ENCODE peak calls at places on chromosomes 3 and 15, in four cellular contexts. X, H, I and G are unnamed samples.

GRCh38 chr3:195135921-195136320 is 135.0 kb downstream of the XXYLT1 start:
- DNase-seq in X (no peak), H (no peak), I (no peak), G (no peak)

GRCh38 chr3:84965141-84965540 is 6.4 kb downstream of the CADM2 start:
- DNase-seq in X (peak), H (no peak), I (no peak), G (no peak)

GRCh38 chr3:146817705-146818104 is 212.6 kb upstream of the PLSCR5 start:
- DNase-seq in X (no peak), H (no peak), I (peak), G (peak)

GRCh38 chr15:69823223-69823907 is 274.4 kb downstream of the TLE3 start:
- DNase-seq in X (peak), H (no peak), I (peak), G (peak)

GRCh38 chr3:155753038-155753647 is 8.3 kb upstream of the PLCH1 start:
- DNase-seq in X (no peak), H (no peak), I (peak), G (no peak)

GRCh38 chr15:100256985-100257650 is 84.7 kb downstream of the ADAMTS17 start:
- DNase-seq in X (no peak), H (no peak), I (no peak), G (no peak)

GRCh38 chr3:115293321-115293720 is 146.2 kb upstream of the ZBTB20 start:
- DNase-seq in X (no peak), H (no peak), I (no peak), G (no peak)

GRCh38 chr3:107235923-107236315 is 141.3 kb upstream of the CCDC54 start:
- DNase-seq in X (peak), H (peak), I (peak), G (peak)

GRCh38 chr3:123780656-123781055 is 103.5 kb downstream of the MYLK start:
- DNase-seq in X (no peak), H (no peak), I (peak), G (no peak)

GRCh38 chr3:71395927-71396695 is 187.4 kb downstream of the FOXP1 start:
- DNase-seq in X (no peak), H (no peak), I (peak), G (no peak)

GRCh38 chr3:10373686-10374261 is 52.9 kb upstream of the SEC13 start:
- DNase-seq in X (no peak), H (no peak), I (peak), G (peak)

GRCh38 chr3:45258317-45258716 is 32.2 kb upstream of the TMEM158 start:
- DNase-seq in X (no peak), H (no peak), I (no peak), G (no peak)

GRCh38 chr3:126715432-126715831 is 11.4 kb downstream of the CHCHD6 start:
- DNase-seq in X (no peak), H (no peak), I (no peak), G (no peak)

GRCh38 chr15:42694398-42694797 is 42.5 kb downstream of the CDAN1 start:
- DNase-seq in X (no peak), H (no peak), I (no peak), G (no peak)

GRCh38 chr3:120823156-120823555 is 80.6 kb downstream of the GTF2E1 start:
- DNase-seq in X (no peak), H (no peak), I (peak), G (no peak)

GRCh38 chr3:58048301-58048700 is 40.1 kb downstream of the FLNB start:
- DNase-seq in X (no peak), H (no peak), I (no peak), G (no peak)

GRCh38 chr3:196518999-196519737 is 4.0 kb upstream of the SMCO1 start:
- DNase-seq in X (no peak), H (no peak), I (peak), G (peak)

GRCh38 chr15:96333194-96334016 is 2.9 kb downstream of the NR2F2 start:
- DNase-seq in X (no peak), H (no peak), I (no peak), G (no peak)

GRCh38 chr15:90322531-90322930 is 29.6 kb upstream of the ZNF774 start:
- DNase-seq in X (no peak), H (no peak), I (no peak), G (no peak)

GRCh38 chr3:72334681-72335457 is 513.4 kb downstream of the SHQ1 start:
- DNase-seq in X (no peak), H (no peak), I (no peak), G (no peak)

GRCh38 chr3:184314700-184315505 is 497 bp downstream of the EIF4G1 start:
- DNase-seq in X (no peak), H (no peak), I (peak), G (no peak)

GRCh38 chr3:13005301-13005700 is 67.9 kb downstream of the IQSEC1 start:
- DNase-seq in X (no peak), H (no peak), I (no peak), G (no peak)

GRCh38 chr3:13004376-13004775 is 68.9 kb downstream of the IQSEC1 start:
- DNase-seq in X (no peak), H (no peak), I (no peak), G (no peak)

GRCh38 chr3:13006216-13006990 is 66.8 kb downstream of the IQSEC1 start:
- DNase-seq in X (no peak), H (no peak), I (no peak), G (no peak)

GRCh38 chr3:12999147-13000140 is 73.8 kb downstream of the IQSEC1 start:
- DNase-seq in X (no peak), H (no peak), I (no peak), G (peak)

DNA sequence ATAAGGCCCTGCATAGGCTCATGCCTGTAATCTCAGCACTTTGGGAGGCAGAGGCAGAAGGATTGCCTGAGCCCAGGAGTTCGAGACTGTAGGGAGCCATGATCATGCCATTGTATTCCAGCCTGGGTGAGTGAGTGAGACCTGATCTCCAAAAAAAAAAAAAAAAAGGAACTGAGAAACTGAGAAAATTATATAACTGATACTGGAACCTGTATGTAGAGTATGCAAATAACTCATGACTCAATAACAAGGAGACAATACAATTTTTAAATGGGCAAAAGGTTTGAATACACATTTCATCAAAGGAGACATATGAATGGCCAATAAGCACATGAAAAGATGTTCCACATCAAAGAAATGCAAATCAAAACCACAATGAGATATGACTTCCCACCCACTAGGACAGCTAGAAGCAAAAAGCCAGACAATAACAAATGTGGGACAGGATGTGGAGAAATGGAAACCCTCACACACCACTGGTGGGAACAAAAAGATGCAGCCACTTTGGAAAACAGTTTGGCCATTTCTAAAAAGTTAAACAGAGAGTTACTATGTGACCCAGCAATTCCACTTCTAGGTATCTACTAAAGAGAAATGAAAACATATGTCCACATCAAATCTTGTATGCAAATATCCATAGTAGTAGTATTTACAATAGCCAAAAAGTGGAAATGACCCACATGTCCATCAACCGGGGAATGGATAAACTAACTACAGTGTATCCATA is 70.7 kb downstream of the IQSEC1 start:
- DNase-seq in X (no peak), H (peak), I (no peak), G (no peak)
- H3K4me3 ChIP-seq in X (no peak), H (peak), I (no peak), G (no peak)

GRCh38 chr3:8972614-8973013 is 9.3 kb upstream of the RAD18 start:
- DNase-seq in X (no peak), H (no peak), I (peak), G (no peak)

GRCh38 chr3:8968375-8968882 is 5.2 kb upstream of the RAD18 start:
- DNase-seq in X (no peak), H (no peak), I (no peak), G (no peak)

GRCh38 chr3:8969246-8969645 is 6.0 kb upstream of the RAD18 start:
- DNase-seq in X (no peak), H (no peak), I (no peak), G (no peak)

GRCh38 chr3:8974458-8974857 is 11.2 kb upstream of the RAD18 start:
- DNase-seq in X (no peak), H (no peak), I (no peak), G (no peak)

DNA sequence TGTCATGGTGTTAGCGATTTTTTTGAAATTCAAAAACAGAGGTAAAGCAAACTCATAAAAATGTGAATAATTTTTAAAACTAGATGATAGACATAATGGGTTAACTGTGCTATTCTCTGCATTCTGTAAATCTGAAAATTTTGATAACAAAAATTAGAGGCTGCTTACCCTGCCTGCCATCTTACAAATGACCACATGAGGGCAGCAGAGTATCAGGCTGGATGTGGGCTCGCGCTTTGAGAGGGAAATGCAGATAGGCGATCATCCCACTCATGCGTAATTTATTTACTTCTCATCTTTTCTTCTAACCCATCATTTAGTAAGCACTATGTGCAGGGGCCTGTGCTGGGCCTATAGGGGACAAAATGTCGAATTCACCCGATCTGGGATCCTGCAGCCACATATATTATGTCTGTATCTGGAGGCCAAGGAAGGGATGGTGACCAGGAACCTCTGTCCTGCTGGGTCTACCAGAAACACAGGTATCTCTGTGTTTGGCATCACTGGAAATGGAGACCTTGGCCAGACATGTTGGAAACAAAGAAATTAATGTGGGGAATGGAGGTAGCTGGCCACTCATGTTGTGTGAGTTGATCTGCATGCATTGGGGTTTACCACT is 7.8 kb upstream of the RAD18 start:
- DNase-seq in X (peak), H (no peak), I (peak), G (peak)
- TF ChIP-seq RAD21 in X (peak), H (peak), I (peak), G (peak)

DNA sequence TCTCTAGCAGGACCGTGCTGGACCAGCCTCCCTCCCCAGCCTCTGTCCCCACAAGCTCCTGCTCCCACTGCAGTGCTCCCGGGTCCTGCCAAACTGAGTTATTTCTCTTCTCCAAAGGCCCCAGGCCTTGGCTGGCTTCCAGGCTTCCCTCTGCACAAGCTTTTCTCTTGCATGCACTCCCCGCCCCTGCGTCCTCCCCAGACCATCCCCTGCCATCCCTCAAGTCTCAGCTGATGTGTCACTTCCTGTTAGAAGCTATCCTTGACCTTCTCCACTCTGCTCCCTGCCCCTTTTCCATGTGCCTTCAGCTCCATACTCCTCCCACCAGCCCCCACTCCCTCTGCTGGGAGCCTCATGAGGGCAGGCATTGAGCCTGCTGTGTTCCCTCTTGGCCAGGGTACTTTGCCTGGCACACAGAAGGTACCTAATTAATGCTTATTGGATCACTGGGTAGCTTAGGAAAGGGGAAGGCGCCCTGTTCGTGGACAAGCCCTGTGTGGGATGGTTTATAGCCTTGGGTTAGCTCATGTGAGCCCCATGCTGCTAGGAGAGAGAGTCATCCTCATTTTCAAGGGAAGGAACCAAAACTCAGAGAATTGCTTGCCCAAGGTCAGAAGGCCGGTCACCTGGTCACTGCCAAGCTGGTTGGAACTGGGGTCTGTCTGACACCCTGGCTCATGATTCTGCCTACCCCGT is 56.4 kb downstream of the FEM1B start:
- DNase-seq in X (no peak), H (no peak), I (peak), G (no peak)
- H3K27ac ChIP-seq in X (no peak), H (no peak), I (no peak), G (no peak)

GRCh38 chr3:171396048-171396447 is 64.2 kb downstream of the TNIK start:
- DNase-seq in X (no peak), H (no peak), I (peak), G (no peak)

GRCh38 chr3:171388537-171388936 is 71.7 kb downstream of the TNIK start:
- DNase-seq in X (no peak), H (no peak), I (no peak), G (no peak)

GRCh38 chr3:171390531-171390930 is 69.7 kb downstream of the TNIK start:
- DNase-seq in X (no peak), H (no peak), I (no peak), G (no peak)

GRCh38 chr3:171391432-171391831 is 68.8 kb downstream of the TNIK start:
- DNase-seq in X (no peak), H (no peak), I (no peak), G (no peak)

GRCh38 chr3:171393032-171393744 is 67.0 kb downstream of the TNIK start:
- DNase-seq in X (no peak), H (no peak), I (peak), G (no peak)
- H3K4me3 ChIP-seq in X (no peak), H (no peak), I (no peak), G (no peak)

DNA sequence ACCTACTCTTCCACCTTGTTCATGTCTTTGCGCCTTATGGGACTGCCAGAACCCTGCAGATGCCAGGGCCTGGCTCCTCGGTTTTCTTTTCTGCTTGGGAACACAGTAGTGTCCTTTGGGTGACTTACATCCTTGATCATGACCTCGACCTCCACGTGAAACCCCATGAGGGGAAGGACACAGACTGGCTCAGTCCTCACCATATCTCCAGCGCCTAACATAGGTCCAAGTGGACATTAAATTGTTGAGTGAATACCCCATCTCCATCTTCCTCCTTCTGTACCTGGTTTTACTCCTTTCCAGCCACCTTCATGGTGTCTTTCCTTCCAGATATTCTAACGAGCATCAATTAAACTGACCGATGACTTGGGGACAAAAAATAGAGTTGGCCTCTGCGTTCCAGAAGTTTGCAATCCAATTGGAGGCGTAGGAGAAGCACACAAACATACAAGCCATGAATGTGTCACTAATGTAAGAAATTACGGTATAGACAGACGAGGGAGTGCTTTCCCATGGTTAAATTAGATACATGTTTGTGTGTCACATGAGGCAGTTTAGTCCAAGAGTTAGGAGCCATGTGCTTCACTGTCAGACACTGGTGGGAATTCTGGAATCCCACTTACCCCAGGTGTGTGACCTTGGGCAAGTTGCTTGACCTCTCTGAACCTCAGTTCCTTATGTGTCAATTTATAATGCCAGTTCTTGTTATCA is 907 bp upstream of the HERC1 start:
- DNase-seq in X (no peak), H (no peak), I (no peak), G (no peak)
- TF ChIP-seq RAD21 in X (no peak), H (no peak), I (no peak), G (no peak)

GRCh38 chr3:95037927-95038326 is 975.1 kb downstream of the NSUN3 start:
- DNase-seq in X (no peak), H (no peak), I (no peak), G (no peak)
- H3K27ac ChIP-seq in X (no peak), H (no peak), I (no peak), G (no peak)

GRCh38 chr3:29642393-29643033 is 361.6 kb downstream of the RBMS3 start:
- DNase-seq in X (no peak), H (no peak), I (peak), G (no peak)
- H3K4me3 ChIP-seq in X (no peak), H (no peak), I (no peak), G (no peak)

GRCh38 chr3:148532326-148532725 is 165.4 kb upstream of the AGTR1 start:
- DNase-seq in X (no peak), H (no peak), I (peak), G (no peak)
- TF ChIP-seq RAD21 in X (no peak), H (no peak), I (no peak), G (no peak)

GRCh38 chr15:93071469-93071891 is 17.5 kb downstream of the RGMA start:
- DNase-seq in X (no peak), H (no peak), I (no peak), G (no peak)
- H3K27ac ChIP-seq in X (no peak), H (no peak), I (no peak), G (no peak)

GRCh38 chr15:77857419-77857818 is 220.1 kb downstream of the TBC1D2B start:
- DNase-seq in X (no peak), H (no peak), I (no peak), G (no peak)
- H3K4me3 ChIP-seq in X (no peak), H (no peak), I (no peak), G (no peak)